ENCODE peak calls at places on chromosomes 2 and 18, in six cellular contexts. D, O, G, Q, S and U are unnamed samples. For H3K9me3, the result is how much of the 10 kb centered on the place peaks cover.

GRCh38 chr2:28544915-28545589 is 49.2 kb downstream of the PLB1 start:
- DNase-seq in D (no peak), O (no peak), G (no peak), Q (no peak), S (no peak), U (no peak)

GRCh38 chr2:222733470-222733845 is 62.0 kb downstream of the MOGAT1 start:
- DNase-seq in D (no peak), O (no peak), G (no peak), Q (no peak), S (no peak), U (no peak)

GRCh38 chr2:120599064-120599463 is 136.6 kb upstream of the GLI2 start:
- DNase-seq in D (no peak), O (no peak), G (no peak), Q (no peak), S (no peak), U (peak)

GRCh38 chr2:162582357-162582798 is 238.4 kb downstream of the GCA start:
- DNase-seq in D (no peak), O (no peak), G (peak), Q (no peak), S (no peak), U (no peak)

GRCh38 chr2:137975280-137976271 is 11.3 kb downstream of the HNMT start:
- DNase-seq in D (no peak), O (no peak), G (peak), Q (no peak), S (no peak), U (no peak)

GRCh38 chr2:234492687-234493086 is 4.2 kb downstream of the ARL4C start:
- DNase-seq in D (no peak), O (no peak), G (no peak), Q (no peak), S (no peak), U (no peak)

GRCh38 chr2:180227461-180227860 is 220.4 kb upstream of the CWC22 start:
- DNase-seq in D (no peak), O (no peak), G (no peak), Q (no peak), S (no peak), U (no peak)

GRCh38 chr2:118954297-118955060 is 12.5 kb downstream of the MARCO start:
- DNase-seq in D (no peak), O (no peak), G (no peak), Q (no peak), S (no peak), U (no peak)

GRCh38 chr2:46239175-46239846 is 57.9 kb upstream of the EPAS1 start:
- DNase-seq in D (no peak), O (no peak), G (no peak), Q (no peak), S (no peak), U (peak)

GRCh38 chr2:168166902-168167510 is 80.4 kb downstream of the STK39 start:
- DNase-seq in D (no peak), O (no peak), G (no peak), Q (no peak), S (no peak), U (no peak)

GRCh38 chr2:234291765-234292204 is 205.1 kb downstream of the ARL4C start:
- DNase-seq in D (peak), O (peak), G (peak), Q (no peak), S (peak), U (peak)

GRCh38 chr2:65551528-65551927 is 119.1 kb upstream of the SPRED2 start:
- DNase-seq in D (no peak), O (no peak), G (no peak), Q (no peak), S (no peak), U (no peak)

GRCh38 chr18:9831046-9831722 is 54.6 kb upstream of the TXNDC2 start:
- DNase-seq in D (no peak), O (no peak), G (no peak), Q (no peak), S (no peak), U (no peak)

GRCh38 chr2:45380131-45380836 is 230.8 kb downstream of the SRBD1 start:
- DNase-seq in D (no peak), O (no peak), G (no peak), Q (no peak), S (no peak), U (no peak)

GRCh38 chr2:125240870-125241269 is 1215.8 kb downstream of the CNTNAP5 start:
- DNase-seq in D (no peak), O (no peak), G (no peak), Q (no peak), S (no peak), U (no peak)

GRCh38 chr2:201821080-201821479 is 14.7 kb downstream of the CDK15 start:
- DNase-seq in D (no peak), O (no peak), G (no peak), Q (no peak), S (no peak), U (no peak)

GRCh38 chr2:239290618-239291504 is 110.0 kb downstream of the HDAC4 start:
- DNase-seq in D (no peak), O (peak), G (peak), Q (peak), S (peak), U (peak)

GRCh38 chr2:30232027-30232800 is 880 bp downstream of the LBH start:
- DNase-seq in D (peak), O (peak), G (peak), Q (peak), S (peak), U (peak)

GRCh38 chr2:71941731-71942575 is 205.7 kb downstream of the CYP26B1 start:
- DNase-seq in D (no peak), O (peak), G (no peak), Q (no peak), S (no peak), U (no peak)

GRCh38 chr2:149087751-149088150 is 49.3 kb downstream of the LYPD6B start:
- DNase-seq in D (no peak), O (no peak), G (no peak), Q (no peak), S (no peak), U (no peak)

GRCh38 chr2:26623541-26624497 is 17.3 kb downstream of the CIB4 start:
- DNase-seq in D (no peak), O (no peak), G (no peak), Q (no peak), S (peak), U (peak)

GRCh38 chr2:48448274-48449061 is 81.5 kb upstream of the STON1 start:
- DNase-seq in D (no peak), O (no peak), G (no peak), Q (no peak), S (no peak), U (no peak)

GRCh38 chr2:71800106-71800809 is 346.9 kb downstream of the DYSF start:
- DNase-seq in D (no peak), O (peak), G (no peak), Q (no peak), S (no peak), U (no peak)

GRCh38 chr2:155404433-155405002 is 706.0 kb downstream of the KCNJ3 start:
- DNase-seq in D (no peak), O (no peak), G (no peak), Q (no peak), S (no peak), U (no peak)

GRCh38 chr2:16013571-16013970 is 73.2 kb downstream of the MYCN start:
- DNase-seq in D (no peak), O (no peak), G (no peak), Q (no peak), S (no peak), U (no peak)

GRCh38 chr2:18117592-18117991 is 239.1 kb downstream of the KCNS3 start:
- DNase-seq in D (no peak), O (no peak), G (peak), Q (peak), S (no peak), U (no peak)

GRCh38 chr2:163247151-163247872 is 408.7 kb upstream of the KCNH7 start:
- DNase-seq in D (no peak), O (no peak), G (no peak), Q (peak), S (no peak), U (no peak)

GRCh38 chr2:216884347-216884746 is 24.5 kb upstream of the TNP1 start:
- DNase-seq in D (no peak), O (no peak), G (no peak), Q (no peak), S (no peak), U (no peak)

GRCh38 chr2:64975232-64975791 is 13.9 kb upstream of the SLC1A4 start:
- DNase-seq in D (peak), O (peak), G (no peak), Q (no peak), S (no peak), U (peak)

DNA sequence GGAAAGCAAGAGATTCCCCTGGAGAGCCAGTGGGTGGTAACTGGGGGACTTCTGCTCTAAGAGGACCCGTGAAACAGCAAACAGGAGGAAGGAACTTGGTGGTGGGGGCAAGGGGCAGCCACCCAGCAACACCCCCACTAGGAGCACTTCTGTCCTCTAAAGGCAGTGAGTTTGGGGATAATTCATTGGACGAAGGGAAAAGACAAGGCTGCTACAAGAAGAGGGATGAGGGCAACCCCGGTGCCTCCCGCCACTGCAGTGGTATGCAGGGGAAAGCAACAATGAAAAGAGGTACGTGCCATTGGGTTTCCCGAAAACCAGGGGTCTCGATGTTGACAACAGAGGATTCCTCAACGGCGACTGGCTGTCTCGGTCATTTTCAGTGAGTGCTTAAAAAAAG is 9.1 kb downstream of the RPL31 start:
- DNase-seq in D (no peak), O (no peak), G (no peak), Q (no peak), S (no peak), U (no peak)
- H3K27ac ChIP-seq in D (no peak), O (no peak), G (no peak), Q (peak), S (no peak), U (no peak)

GRCh38 chr18:13703899-13704298 is 22.5 kb downstream of the FAM210A start:
- DNase-seq in D (no peak), O (no peak), G (no peak), Q (peak), S (no peak), U (no peak)
- H3K9me3 ChIP-seq in D (under half), O (under half), G (under half), Q (under half), S (under half), U (under half)

DNA sequence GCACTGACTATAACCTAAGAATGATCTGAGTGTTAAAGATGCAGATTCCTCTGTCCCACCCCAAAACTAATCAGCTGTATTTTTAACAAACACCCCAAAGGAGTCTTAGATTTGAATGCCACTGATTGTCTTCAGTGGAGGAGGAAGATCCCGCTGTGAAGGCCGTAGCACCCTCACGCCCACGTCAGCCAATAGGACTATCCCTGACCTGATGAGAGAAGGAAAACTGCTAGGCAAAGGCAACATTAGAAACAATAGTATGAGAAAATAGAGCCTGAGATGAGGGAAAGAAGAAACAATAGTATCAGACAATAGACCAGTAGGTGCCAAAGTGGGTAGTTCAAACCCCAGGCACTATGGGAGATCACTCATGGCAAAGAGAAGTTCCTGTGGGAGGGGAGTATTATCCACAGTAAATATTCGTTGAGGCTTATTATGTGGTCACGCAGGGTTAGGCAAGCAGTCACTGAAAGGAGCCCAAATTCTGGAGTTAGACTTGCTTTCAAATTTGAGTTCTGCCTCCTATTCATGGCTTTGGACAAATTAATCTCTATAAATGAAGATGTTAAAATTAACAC is 2.8 kb downstream of the PCBP1 start:
- DNase-seq in D (no peak), O (no peak), G (no peak), Q (peak), S (no peak), U (no peak)
- H3K4me3 ChIP-seq in D (peak), O (peak), G (no peak), Q (peak), S (peak), U (no peak)

GRCh38 chr2:73175663-73176204 is 26.6 kb upstream of the NOTO start:
- DNase-seq in D (peak), O (peak), G (peak), Q (peak), S (peak), U (peak)
- H3K27ac ChIP-seq in D (no peak), O (peak), G (no peak), Q (no peak), S (no peak), U (no peak)

GRCh38 chr18:71442830-71443229 is 1101.3 kb downstream of the CBLN2 start:
- DNase-seq in D (no peak), O (no peak), G (no peak), Q (no peak), S (no peak), U (no peak)

GRCh38 chr18:71443726-71444480 is 1100.2 kb downstream of the CBLN2 start:
- DNase-seq in D (no peak), O (no peak), G (no peak), Q (no peak), S (no peak), U (no peak)
- H3K9me3 ChIP-seq in D (under half), O (under half), G (under half), Q (under half), S (under half), U (under half)